ENCODE peak calls at places on chromosomes 3 and 15, in six cellular contexts. I is NCI-H1436, N is NCI-H2107, F is EH, V is GM13976, J is kidney glomerular epithelial cell. M is an unnamed sample.

GRCh38 chr3:105793040-105793439 is 75.8 kb downstream of the CBLB start:
- DNase-seq in J (no peak), I (no peak), F (peak; percentile 26), N (no peak), V (no peak), M (no peak)

GRCh38 chr15:70092462-70092850 is 5.3 kb downstream of the TLE3 start:
- DNase-seq in F (no peak), I (no peak), J (no peak), N (no peak), V (no peak), M (no peak)

GRCh38 chr3:72844436-72844999 is 3.7 kb downstream of the SHQ1 start:
- DNase-seq in V (peak; percentile 41), N (no peak), F (peak; percentile 38), I (no peak), J (no peak), M (no peak)

GRCh38 chr3:159953320-159953719 is 35.3 kb upstream of the IL12A start:
- DNase-seq in I (no peak), V (no peak), J (no peak), F (no peak), N (no peak), M (no peak)

GRCh38 chr3:88334187-88334868 is 184.6 kb downstream of the C3orf38 start:
- DNase-seq in V (no peak), N (no peak), J (no peak), I (no peak), F (no peak), M (no peak)

GRCh38 chr3:128321418-128321817 is 145.3 kb downstream of the DNAJB8 start:
- DNase-seq in V (no peak), I (no peak), N (no peak), F (no peak), J (no peak), M (no peak)

GRCh38 chr3:142447308-142447851 is 457 bp downstream of the XRN1 start:
- DNase-seq in V (peak; percentile 56), J (no peak), F (peak; percentile 64), N (no peak), I (peak; percentile 47), M (peak; percentile 51)

GRCh38 chr15:97968380-97968779 is 7.9 kb downstream of the ARRDC4 start:
- DNase-seq in V (no peak), J (peak; percentile 8), F (peak; percentile 97), I (no peak), N (no peak), M (peak; percentile 79)

GRCh38 chr15:85289677-85290365 is 90.6 kb upstream of the AKAP13 start:
- DNase-seq in J (peak; percentile 40), V (peak; percentile 51), I (peak; percentile 17), N (no peak), F (peak; percentile 60), M (peak; percentile 80)

GRCh38 chr3:2735392-2735894 is 374.7 kb downstream of the IL5RA start:
- DNase-seq in V (no peak), N (no peak), F (no peak), J (no peak), I (no peak), M (no peak)

GRCh38 chr15:81178365-81178764 is 18.3 kb upstream of the IL16 start:
- DNase-seq in N (no peak), V (no peak), F (no peak), I (no peak), J (no peak), M (no peak)

GRCh38 chr3:50620420-50620819 is 3.5 kb downstream of the MAPKAPK3 start:
- DNase-seq in N (no peak), J (no peak), I (no peak), F (no peak), V (no peak), M (no peak)

GRCh38 chr3:112519424-112520001 is 20.2 kb upstream of the BTLA start:
- DNase-seq in F (peak; percentile 69), N (peak; percentile 17), J (peak; percentile 82), I (peak; percentile 61), V (peak; percentile 54), M (peak; percentile 66)

GRCh38 chr15:67967871-67968423 is 86.2 kb upstream of the PIAS1 start:
- DNase-seq in J (peak; percentile 21), F (peak; percentile 80), N (peak; percentile 29), V (peak; percentile 69), I (peak; percentile 44), M (peak; percentile 83)

GRCh38 chr15:73600413-73601050 is 32.7 kb downstream of the NPTN start:
- DNase-seq in F (peak; percentile 24), I (no peak), J (no peak), N (no peak), V (no peak), M (no peak)

GRCh38 chr15:29567336-29567735 is 254.9 kb downstream of the TJP1 start:
- DNase-seq in N (no peak), I (no peak), J (no peak), F (no peak), V (no peak), M (no peak)

GRCh38 chr15:68576253-68577236 is 2.2 kb upstream of the CORO2B start:
- DNase-seq in F (no peak), N (no peak), I (no peak), J (no peak), V (no peak), M (no peak)

GRCh38 chr3:73781536-73781935 is 156.8 kb upstream of the PDZRN3 start:
- DNase-seq in F (no peak), V (no peak), J (no peak), N (no peak), I (no peak), M (no peak)

GRCh38 chr3:156776046-156776445 is 50.1 kb upstream of the LEKR1 start:
- DNase-seq in N (no peak), V (no peak), I (no peak), F (no peak), J (no peak), M (no peak)